ENCODE peak calls at places on chromosome 15, in nine cellular contexts. Y is CD8-positive, alpha-beta T cell; I is HL-60; M is heart left ventricle; J is brain microvascular endothelial cell; P is esophagus squamous epithelium; Q is right atrium auricular region; F is tibial artery; H is tibial nerve. B is an unnamed sample.

GRCh38 chr15:74489518-74490338 is 28.8 kb upstream of the UBL7 start:
- DNase-seq in Y (peak), I (no peak), M (no peak), J (peak), P (no peak), Q (no peak), F (peak), H (no peak), B (peak)

GRCh38 chr15:65365229-65365628 is 12.6 kb downstream of the IGDCC3 start:
- DNase-seq in Y (no peak), I (no peak), M (no peak), J (no peak), P (no peak), Q (no peak), F (no peak), H (no peak), B (no peak)

GRCh38 chr15:19973718-19974117 is 567.9 kb downstream of the GOLGA6L6 start:
- DNase-seq in Y (no peak), I (peak), M (no peak), J (no peak), P (no peak), Q (no peak), F (no peak), H (no peak), B (no peak)

GRCh38 chr15:40093224-40093842 is 15.3 kb downstream of the BMF start:
- DNase-seq in Y (no peak), I (no peak), M (no peak), J (no peak), P (no peak), Q (no peak), F (peak), H (no peak), B (no peak)

GRCh38 chr15:96329403-96329981 is 1.0 kb upstream of the NR2F2 start:
- DNase-seq in Y (no peak), I (no peak), M (no peak), J (peak), P (no peak), Q (no peak), F (no peak), H (no peak), B (no peak)

GRCh38 chr15:61584410-61584809 is 355.3 kb upstream of the RORA start:
- DNase-seq in Y (no peak), I (no peak), M (no peak), J (no peak), P (no peak), Q (no peak), F (no peak), H (no peak), B (no peak)

GRCh38 chr15:47820780-47821319 is 103.5 kb downstream of the SEMA6D start:
- DNase-seq in Y (no peak), I (no peak), M (no peak), J (peak), P (no peak), Q (no peak), F (no peak), H (no peak), B (no peak)

GRCh38 chr15:26889298-26889898 is 22.5 kb downstream of the GABRA5 start:
- DNase-seq in Y (no peak), I (peak), M (no peak), J (peak), P (no peak), Q (no peak), F (no peak), H (no peak), B (no peak)

GRCh38 chr15:40291088-40291574 is 8.3 kb upstream of the ANKRD63 start:
- DNase-seq in Y (no peak), I (no peak), M (no peak), J (peak), P (no peak), Q (no peak), F (no peak), H (no peak), B (no peak)

GRCh38 chr15:65790692-65791334 is 1.3 kb downstream of the DENND4A start:
- DNase-seq in Y (no peak), I (no peak), M (no peak), J (peak), P (no peak), Q (no peak), F (no peak), H (no peak), B (no peak)

GRCh38 chr15:94225616-94226015 is 5.7 kb upstream of the MCTP2 start:
- DNase-seq in Y (no peak), I (no peak), M (no peak), J (no peak), P (no peak), Q (no peak), F (no peak), H (no peak), B (no peak)

GRCh38 chr15:50148362-50148963 is 29.4 kb upstream of the ATP8B4 start:
- DNase-seq in Y (no peak), I (no peak), M (no peak), J (peak), P (no peak), Q (no peak), F (no peak), H (no peak), B (no peak)

GRCh38 chr15:38042707-38043445 is 108.4 kb downstream of the TMCO5A start:
- DNase-seq in Y (no peak), I (no peak), M (no peak), J (no peak), P (no peak), Q (no peak), F (no peak), H (no peak), B (no peak)

GRCh38 chr15:101167366-101167790 is 84.5 kb downstream of the CHSY1 start:
- DNase-seq in Y (no peak), I (no peak), M (no peak), J (no peak), P (no peak), Q (no peak), F (no peak), H (no peak), B (no peak)

GRCh38 chr15:87877114-87877810 is 379.3 kb downstream of the NTRK3 start:
- DNase-seq in Y (no peak), I (no peak), M (no peak), J (peak), P (no peak), Q (no peak), F (no peak), H (no peak), B (no peak)

GRCh38 chr15:66704019-66704782 is 2.2 kb downstream of the SMAD6 start:
- DNase-seq in Y (no peak), I (no peak), M (no peak), J (no peak), P (no peak), Q (no peak), F (no peak), H (no peak), B (no peak)

GRCh38 chr15:74300057-74300620 is 64.0 kb downstream of the CCDC33 start:
- DNase-seq in Y (no peak), I (no peak), M (no peak), J (no peak), P (no peak), Q (no peak), F (no peak), H (no peak), B (no peak)

GRCh38 chr15:39110336-39110735 is 470.5 kb upstream of the THBS1 start:
- DNase-seq in Y (no peak), I (no peak), M (no peak), J (peak), P (no peak), Q (no peak), F (no peak), H (no peak), B (no peak)

GRCh38 chr15:98155356-98155755 is 194.9 kb downstream of the ARRDC4 start:
- DNase-seq in Y (no peak), I (no peak), M (no peak), J (no peak), P (no peak), Q (no peak), F (no peak), H (no peak), B (no peak)

GRCh38 chr15:98413973-98414546 is 234.3 kb upstream of the IGF1R start:
- DNase-seq in Y (no peak), I (no peak), M (no peak), J (no peak), P (no peak), Q (peak), F (no peak), H (no peak), B (no peak)

GRCh38 chr15:27796405-27797085 is 302.6 kb downstream of the OCA2 start:
- DNase-seq in Y (no peak), I (no peak), M (no peak), J (no peak), P (no peak), Q (no peak), F (no peak), H (no peak), B (no peak)

GRCh38 chr15:62183130-62183529 is 18.0 kb upstream of the C2CD4B start:
- DNase-seq in Y (no peak), I (no peak), M (no peak), J (no peak), P (no peak), Q (no peak), F (no peak), H (no peak), B (no peak)

GRCh38 chr15:38576261-38576660 is 11.6 kb upstream of the RASGRP1 start:
- DNase-seq in Y (no peak), I (no peak), M (no peak), J (no peak), P (no peak), Q (no peak), F (no peak), H (no peak), B (no peak)

GRCh38 chr15:41936649-41937567 is 35.4 kb downstream of the EHD4 start:
- DNase-seq in Y (peak), I (no peak), M (peak), J (peak), P (no peak), Q (peak), F (no peak), H (no peak), B (no peak)

GRCh38 chr15:50180091-50180490 is 1.9 kb upstream of the SLC27A2 start:
- DNase-seq in Y (no peak), I (no peak), M (no peak), J (no peak), P (no peak), Q (no peak), F (no peak), H (no peak), B (no peak)

GRCh38 chr15:86743283-86743903 is 663.7 kb downstream of the AGBL1 start:
- DNase-seq in Y (peak), I (no peak), M (peak), J (no peak), P (no peak), Q (no peak), F (no peak), H (no peak), B (no peak)
- TF ChIP-seq CTCF in Y (peak), I (peak), M (peak), J (no peak), P (no peak), Q (peak), F (no peak), H (peak), B (no peak)

GRCh38 chr15:91694829-91695205 is 158.7 kb upstream of the SLCO3A1 start:
- DNase-seq in Y (no peak), I (no peak), M (no peak), J (no peak), P (no peak), Q (peak), F (peak), H (peak), B (no peak)
- H3K27ac ChIP-seq in Y (no peak), I (no peak), M (peak), J (no peak), P (peak), Q (peak), F (peak), H (peak), B (peak)

GRCh38 chr15:32718822-32719716 is 1.3 kb downstream of the GREM1 start:
- DNase-seq in Y (no peak), I (no peak), M (peak), J (no peak), P (no peak), Q (no peak), F (no peak), H (no peak), B (no peak)
- H3K4me3 ChIP-seq in Y (no peak), I (no peak), M (peak), J (peak), P (peak), Q (peak), F (peak), H (peak), B (peak)

GRCh38 chr15:99507732-99508571 is 57.8 kb upstream of the MEF2A start:
- DNase-seq in Y (no peak), I (no peak), M (no peak), J (no peak), P (no peak), Q (peak), F (peak), H (no peak), B (no peak)
- TF ChIP-seq CTCF in Y (no peak), I (no peak), M (no peak), J (no peak), P (no peak), Q (no peak), F (no peak), H (no peak), B (no peak)

GRCh38 chr15:69555080-69555479 is 102.5 kb downstream of the RPLP1 start:
- DNase-seq in Y (no peak), I (no peak), M (no peak), J (no peak), P (no peak), Q (no peak), F (no peak), H (no peak), B (no peak)
- H3K27ac ChIP-seq in Y (no peak), I (no peak), M (no peak), J (no peak), P (no peak), Q (no peak), F (no peak), H (peak), B (no peak)

GRCh38 chr15:45199136-45199810 is 11.5 kb upstream of the SHF start:
- DNase-seq in Y (peak), I (no peak), M (no peak), J (no peak), P (no peak), Q (no peak), F (no peak), H (no peak), B (no peak)
- H3K4me3 ChIP-seq in Y (peak), I (peak), M (peak), J (peak), P (peak), Q (peak), F (peak), H (peak), B (peak)

GRCh38 chr15:79007066-79007465 is 62.2 kb upstream of the CTSH start:
- DNase-seq in Y (no peak), I (no peak), M (peak), J (peak), P (no peak), Q (no peak), F (no peak), H (no peak), B (peak)
- TF ChIP-seq CTCF in Y (no peak), I (no peak), M (peak), J (peak), P (no peak), Q (no peak), F (peak), H (no peak), B (peak)

DNA sequence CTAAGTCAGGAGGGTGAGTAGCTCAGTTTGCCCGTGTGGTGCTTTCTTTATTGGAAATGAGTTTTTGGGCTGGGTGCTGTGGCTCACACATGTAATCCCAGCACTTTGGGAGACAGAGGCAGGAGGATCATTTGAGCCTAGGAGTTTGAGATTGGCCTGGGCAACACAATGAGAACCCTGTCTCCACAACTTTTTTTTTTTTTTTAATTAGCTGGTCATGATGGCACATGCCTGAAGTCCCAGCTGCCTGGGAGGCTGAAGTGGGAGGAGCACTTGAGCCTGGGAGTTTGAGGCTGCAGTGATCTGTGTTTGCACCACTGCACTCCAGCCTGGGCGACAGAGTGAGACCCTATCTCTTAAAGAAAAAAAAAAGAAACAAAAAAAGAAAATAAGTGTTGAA is 174.9 kb downstream of the NSMCE3 start:
- DNase-seq in Y (no peak), I (no peak), M (no peak), J (no peak), P (no peak), Q (no peak), F (no peak), H (no peak), B (no peak)
- H3K27ac ChIP-seq in Y (no peak), I (no peak), M (no peak), J (no peak), P (no peak), Q (no peak), F (no peak), H (no peak), B (peak)

DNA sequence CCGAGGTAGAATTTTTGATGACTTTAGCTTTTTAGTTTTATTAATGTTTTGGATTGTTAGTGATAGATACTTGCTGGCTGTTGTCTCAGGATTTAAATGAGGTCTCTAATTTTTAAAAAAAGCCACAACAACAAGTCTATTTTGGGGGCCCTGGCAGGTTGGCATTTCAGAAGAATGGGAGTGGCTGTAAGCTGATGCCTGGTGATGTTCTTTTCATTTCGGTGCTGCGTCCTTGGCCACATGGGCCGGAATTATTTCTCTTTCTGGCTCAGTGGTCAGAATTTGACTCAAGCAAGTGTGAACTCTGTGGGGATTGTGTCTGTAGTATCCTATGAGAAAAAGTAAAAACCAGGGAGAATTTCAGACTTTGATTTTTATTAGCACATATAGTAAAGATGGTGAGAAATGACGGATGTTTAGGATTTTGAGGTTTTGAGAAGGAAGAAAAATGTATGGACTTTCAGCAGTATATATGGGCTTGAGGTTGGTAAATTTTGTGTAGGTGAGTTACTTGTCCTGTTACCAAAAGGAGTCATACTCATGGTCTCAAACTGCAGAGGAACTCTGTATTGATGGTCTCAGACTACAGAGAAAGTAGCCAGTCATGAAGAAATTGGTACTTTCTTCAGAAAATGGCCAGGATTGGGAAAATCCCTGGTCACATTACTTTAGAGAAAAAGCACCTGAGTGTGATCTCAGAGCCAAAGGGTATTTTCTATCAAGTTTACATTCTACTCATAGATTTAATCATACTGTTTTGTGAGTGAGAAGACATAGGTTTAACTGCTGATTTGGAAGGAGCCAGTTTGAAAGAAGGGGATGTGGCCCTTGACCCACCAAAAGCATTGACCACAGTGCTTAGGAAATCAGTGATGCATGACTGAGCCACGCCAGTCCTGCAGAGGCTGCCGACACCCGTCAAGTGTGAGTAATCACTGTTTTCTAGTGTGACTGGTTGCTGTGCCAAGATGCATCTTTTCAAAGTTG is 203.3 kb downstream of the AKAP13 start:
- DNase-seq in Y (peak), I (no peak), M (peak), J (no peak), P (no peak), Q (peak), F (no peak), H (no peak), B (no peak)
- H3K4me3 ChIP-seq in Y (peak), I (no peak), M (peak), J (no peak), P (peak), Q (peak), F (peak), H (no peak), B (peak)

DNA sequence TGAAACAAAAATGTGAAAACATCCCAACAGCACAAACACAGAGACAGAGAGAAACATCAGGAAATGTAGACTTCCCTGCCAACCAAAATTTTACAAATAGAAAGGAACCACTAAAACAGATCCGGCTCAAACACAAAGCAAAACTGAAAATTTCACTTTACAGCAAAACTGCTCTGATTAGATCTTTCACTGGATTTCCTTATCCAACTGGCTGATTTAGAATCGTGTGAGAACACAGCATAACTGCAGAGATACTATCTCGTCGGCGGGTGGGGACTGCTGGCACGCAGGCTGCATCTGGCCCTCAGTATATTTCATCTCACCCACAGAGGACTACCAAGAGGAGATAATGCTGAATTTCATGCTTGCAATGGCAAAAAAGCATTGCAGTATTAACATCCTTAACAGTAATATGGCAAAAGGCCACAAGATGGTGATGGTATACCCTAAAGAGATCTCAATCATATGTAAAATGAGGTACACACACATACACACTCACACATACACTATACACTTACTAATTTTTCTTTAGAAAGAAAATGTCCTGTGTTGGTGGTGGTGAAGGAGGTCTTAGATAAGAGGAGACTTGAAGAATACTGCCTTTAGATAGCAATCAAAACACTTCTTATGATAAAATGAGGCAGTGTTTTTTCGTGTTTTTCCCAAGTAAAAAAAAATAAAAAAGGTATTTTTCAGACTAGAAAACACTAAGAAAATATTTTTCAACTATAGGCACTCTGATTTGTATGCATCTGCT is 10.6 kb upstream of the LEO1 start:
- DNase-seq in Y (no peak), I (peak), M (no peak), J (peak), P (no peak), Q (no peak), F (no peak), H (no peak), B (no peak)
- TF ChIP-seq CTCF in Y (peak), I (peak), M (peak), J (peak), P (no peak), Q (no peak), F (peak), H (peak), B (peak)